ENCODE peak calls at places on chromosomes 1 and 21, in six cellular contexts. One of them, this sample, is unnamed.

GRCh38 chr1:177646757-177647730 is 322.8 kb downstream of the SEC16B start:
- DNase-seq in HCT116: no peak
- DNase-seq in K562: no peak
- DNase-seq in HepG2: peak; percentile 29
- DNase-seq in NT2/D1: no peak
- DNase-seq in H1: no peak
- DNase-seq in this sample: peak; percentile 12

GRCh38 chr1:9900142-9901043 is 9.7 kb downstream of the CTNNBIP1 start:
- DNase-seq in HCT116: no peak
- DNase-seq in K562: no peak
- DNase-seq in HepG2: peak; percentile 88
- DNase-seq in NT2/D1: no peak
- DNase-seq in H1: no peak
- DNase-seq in this sample: no peak

GRCh38 chr21:27769763-27770162 is 802.9 kb upstream of the ADAMTS5 start:
- DNase-seq in HCT116: no peak
- DNase-seq in K562: no peak
- DNase-seq in HepG2: no peak
- DNase-seq in NT2/D1: no peak
- DNase-seq in H1: no peak
- DNase-seq in this sample: no peak

GRCh38 chr1:59178339-59178744 is 118.6 kb upstream of the FGGY start:
- DNase-seq in HCT116: no peak
- DNase-seq in K562: no peak
- DNase-seq in HepG2: no peak
- DNase-seq in NT2/D1: no peak
- DNase-seq in H1: no peak
- DNase-seq in this sample: no peak

GRCh38 chr21:45110873-45111624 is 36.7 kb downstream of the ADARB1 start:
- DNase-seq in HCT116: no peak
- DNase-seq in K562: peak; percentile 46
- DNase-seq in HepG2: no peak
- DNase-seq in NT2/D1: no peak
- DNase-seq in H1: no peak
- DNase-seq in this sample: no peak

GRCh38 chr1:52414942-52415341 is 10.5 kb downstream of the PRPF38A start:
- DNase-seq in HCT116: no peak
- DNase-seq in K562: no peak
- DNase-seq in HepG2: no peak
- DNase-seq in NT2/D1: no peak
- DNase-seq in H1: no peak
- DNase-seq in this sample: no peak

GRCh38 chr1:43867946-43868740 is 65.5 kb upstream of the ARTN start:
- DNase-seq in HCT116: no peak
- DNase-seq in K562: no peak
- DNase-seq in HepG2: no peak
- DNase-seq in NT2/D1: no peak
- DNase-seq in H1: no peak
- DNase-seq in this sample: no peak

GRCh38 chr1:18618546-18619466 is 11.8 kb upstream of the PAX7 start:
- DNase-seq in HCT116: peak; percentile 38
- DNase-seq in K562: no peak
- DNase-seq in HepG2: peak; percentile 10
- DNase-seq in NT2/D1: no peak
- DNase-seq in H1: no peak
- DNase-seq in this sample: no peak

GRCh38 chr1:85801520-85801919 is 93.3 kb upstream of the ZNHIT6 start:
- DNase-seq in HCT116: no peak
- DNase-seq in K562: no peak
- DNase-seq in HepG2: no peak
- DNase-seq in NT2/D1: no peak
- DNase-seq in H1: no peak
- DNase-seq in this sample: no peak

GRCh38 chr1:152869808-152870419 is 8.2 kb upstream of the SMCP start:
- DNase-seq in HCT116: peak; percentile 61
- DNase-seq in K562: peak; percentile 76
- DNase-seq in HepG2: peak; percentile 60
- DNase-seq in NT2/D1: peak; percentile 77
- DNase-seq in H1: peak; percentile 80
- DNase-seq in this sample: peak; percentile 40

GRCh38 chr1:34126486-34126885 is 38.5 kb downstream of the CSMD2 start:
- DNase-seq in HCT116: no peak
- DNase-seq in K562: no peak
- DNase-seq in HepG2: no peak
- DNase-seq in NT2/D1: no peak
- DNase-seq in H1: no peak
- DNase-seq in this sample: no peak

GRCh38 chr1:34128186-34128889 is 36.7 kb downstream of the CSMD2 start:
- DNase-seq in HCT116: no peak
- DNase-seq in K562: no peak
- DNase-seq in HepG2: no peak
- DNase-seq in NT2/D1: no peak
- DNase-seq in H1: peak; percentile 34
- DNase-seq in this sample: no peak

GRCh38 chr1:34127006-34128000 is 37.7 kb downstream of the CSMD2 start:
- DNase-seq in HCT116: no peak
- DNase-seq in K562: no peak
- DNase-seq in HepG2: no peak
- DNase-seq in NT2/D1: no peak
- DNase-seq in H1: peak; percentile 36
- DNase-seq in this sample: no peak

GRCh38 chr1:34122080-34122479 is 43.0 kb downstream of the CSMD2 start:
- DNase-seq in HCT116: no peak
- DNase-seq in K562: no peak
- DNase-seq in HepG2: no peak
- DNase-seq in NT2/D1: no peak
- DNase-seq in H1: peak; percentile 24
- DNase-seq in this sample: no peak

GRCh38 chr1:34125721-34126380 is 39.2 kb downstream of the CSMD2 start:
- DNase-seq in HCT116: no peak
- DNase-seq in K562: no peak
- DNase-seq in HepG2: no peak
- DNase-seq in NT2/D1: no peak
- DNase-seq in H1: peak; percentile 20
- DNase-seq in this sample: no peak
- TF ChIP-seq ZNF274 in HCT116: no peak
- TF ChIP-seq ZNF274 in K562: no peak
- TF ChIP-seq ZNF274 in HepG2: no peak
- TF ChIP-seq ZNF274 in NT2/D1: no peak
- TF ChIP-seq ZNF274 in H1: no peak
- TF ChIP-seq ZNF274 in this sample: no peak

GRCh38 chr1:83697220-83697619 is 301.7 kb downstream of the TTLL7 start:
- DNase-seq in HCT116: no peak
- DNase-seq in K562: no peak
- DNase-seq in HepG2: no peak
- DNase-seq in NT2/D1: no peak
- DNase-seq in H1: no peak
- DNase-seq in this sample: no peak

GRCh38 chr1:83689900-83690868 is 308.7 kb downstream of the TTLL7 start:
- DNase-seq in HCT116: no peak
- DNase-seq in K562: no peak
- DNase-seq in HepG2: no peak
- DNase-seq in NT2/D1: no peak
- DNase-seq in H1: no peak
- DNase-seq in this sample: peak; percentile 11

GRCh38 chr1:83694449-83694848 is 304.5 kb downstream of the TTLL7 start:
- DNase-seq in HCT116: no peak
- DNase-seq in K562: no peak
- DNase-seq in HepG2: no peak
- DNase-seq in NT2/D1: peak; percentile 50
- DNase-seq in H1: no peak
- DNase-seq in this sample: no peak

GRCh38 chr1:83692524-83693336 is 306.2 kb downstream of the TTLL7 start:
- DNase-seq in HCT116: no peak
- DNase-seq in K562: no peak
- DNase-seq in HepG2: peak; percentile 1
- DNase-seq in NT2/D1: peak; percentile 97
- DNase-seq in H1: peak; percentile 62
- DNase-seq in this sample: peak; percentile 9

DNA sequence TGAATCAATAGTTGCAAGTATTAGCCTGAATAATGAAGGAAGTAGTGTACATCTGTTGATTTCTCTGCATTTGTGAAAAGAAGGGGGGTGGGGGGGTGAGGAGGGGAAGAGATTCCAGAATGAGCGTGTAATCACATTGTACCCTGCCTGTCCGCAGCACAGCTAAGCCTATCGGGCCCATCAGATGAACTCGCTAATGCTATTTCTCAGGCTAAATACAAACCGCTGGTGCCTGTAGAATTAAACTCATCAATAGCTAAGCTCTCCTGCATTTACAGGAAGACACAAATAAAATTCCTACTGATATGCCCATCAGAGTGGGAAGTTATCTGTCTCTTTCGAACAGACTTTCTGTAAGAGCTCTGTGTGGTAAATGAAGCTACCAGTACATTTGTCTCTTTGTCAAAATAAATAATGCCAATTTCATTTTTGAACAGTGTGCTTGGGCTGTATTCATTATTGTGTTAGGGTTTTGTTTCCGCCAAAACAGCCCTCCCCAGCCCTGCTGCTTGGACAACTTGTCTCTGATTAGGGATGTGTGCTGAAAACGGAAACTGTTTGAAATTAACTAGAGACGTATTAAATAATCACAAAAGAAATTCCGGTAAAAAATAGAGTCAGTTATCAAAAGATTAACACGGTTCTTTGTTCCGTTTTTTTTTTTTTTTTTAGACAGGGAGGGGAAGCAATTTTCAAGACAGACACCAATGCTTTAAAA is 305.4 kb downstream of the TTLL7 start:
- DNase-seq in HCT116: no peak
- DNase-seq in K562: no peak
- DNase-seq in HepG2: no peak
- DNase-seq in NT2/D1: peak; percentile 65
- DNase-seq in H1: no peak
- DNase-seq in this sample: no peak
- TF ChIP-seq ZNF274 in HCT116: no peak
- TF ChIP-seq ZNF274 in K562: no peak
- TF ChIP-seq ZNF274 in HepG2: no peak
- TF ChIP-seq ZNF274 in NT2/D1: no peak
- TF ChIP-seq ZNF274 in H1: no peak
- TF ChIP-seq ZNF274 in this sample: no peak

GRCh38 chr1:204340137-204340536 is 19.6 kb downstream of the PLEKHA6 start:
- DNase-seq in HCT116: no peak
- DNase-seq in K562: no peak
- DNase-seq in HepG2: no peak
- DNase-seq in NT2/D1: no peak
- DNase-seq in H1: no peak
- DNase-seq in this sample: no peak
- TF ChIP-seq ZNF274 in HCT116: no peak
- TF ChIP-seq ZNF274 in K562: no peak
- TF ChIP-seq ZNF274 in HepG2: no peak
- TF ChIP-seq ZNF274 in NT2/D1: no peak
- TF ChIP-seq ZNF274 in H1: no peak
- TF ChIP-seq ZNF274 in this sample: no peak

GRCh38 chr1:163056832-163057231 is 12.3 kb upstream of the RGS4 start:
- DNase-seq in HCT116: no peak
- DNase-seq in K562: no peak
- DNase-seq in HepG2: no peak
- DNase-seq in NT2/D1: no peak
- DNase-seq in H1: no peak
- DNase-seq in this sample: no peak
- TF ChIP-seq ZNF274 in HCT116: no peak
- TF ChIP-seq ZNF274 in K562: no peak
- TF ChIP-seq ZNF274 in HepG2: no peak
- TF ChIP-seq ZNF274 in NT2/D1: no peak
- TF ChIP-seq ZNF274 in H1: no peak
- TF ChIP-seq ZNF274 in this sample: no peak

GRCh38 chr1:8629241-8630091 is 188.0 kb downstream of the RERE start:
- DNase-seq in HCT116: no peak
- DNase-seq in K562: no peak
- DNase-seq in HepG2: peak; percentile 26
- DNase-seq in NT2/D1: no peak
- DNase-seq in H1: no peak
- DNase-seq in this sample: peak; percentile 91
- TF ChIP-seq ZNF274 in HCT116: no peak
- TF ChIP-seq ZNF274 in K562: no peak
- TF ChIP-seq ZNF274 in HepG2: no peak
- TF ChIP-seq ZNF274 in NT2/D1: no peak
- TF ChIP-seq ZNF274 in H1: no peak
- TF ChIP-seq ZNF274 in this sample: no peak

DNA sequence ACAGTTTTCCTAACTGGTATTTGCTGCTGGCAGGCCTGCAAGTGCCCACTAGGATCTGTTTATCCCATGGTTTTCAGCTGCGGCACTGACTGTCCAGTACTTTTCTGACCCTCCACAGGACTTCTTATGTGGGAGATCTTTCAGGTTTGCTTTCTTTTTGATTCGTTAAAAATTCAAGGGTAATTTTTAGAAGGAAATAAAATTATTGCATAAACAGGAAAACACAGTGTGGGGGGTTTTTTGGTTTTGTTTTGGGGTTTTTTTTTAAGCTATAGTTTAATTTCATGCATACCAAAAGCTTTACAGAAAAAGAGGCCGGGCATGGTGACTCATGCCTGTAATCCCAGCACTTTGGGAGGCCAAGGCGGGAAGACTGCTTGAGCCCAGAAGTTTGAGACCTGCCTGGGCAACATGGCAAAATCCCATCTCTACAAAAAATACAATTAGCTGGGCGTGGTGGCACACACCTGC is 3.6 kb downstream of the NIBAN1 start:
- DNase-seq in HCT116: no peak
- DNase-seq in K562: no peak
- DNase-seq in HepG2: no peak
- DNase-seq in NT2/D1: no peak
- DNase-seq in H1: no peak
- DNase-seq in this sample: no peak
- TF ChIP-seq ZNF274 in HCT116: no peak
- TF ChIP-seq ZNF274 in K562: no peak
- TF ChIP-seq ZNF274 in HepG2: no peak
- TF ChIP-seq ZNF274 in NT2/D1: no peak
- TF ChIP-seq ZNF274 in H1: no peak
- TF ChIP-seq ZNF274 in this sample: no peak

GRCh38 chr21:32779983-32780382 is 8.4 kb upstream of the PAXBP1 start:
- DNase-seq in HCT116: no peak
- DNase-seq in K562: no peak
- DNase-seq in HepG2: no peak
- DNase-seq in NT2/D1: no peak
- DNase-seq in H1: no peak
- DNase-seq in this sample: peak; percentile 19
- TF ChIP-seq ZNF274 in HCT116: no peak
- TF ChIP-seq ZNF274 in K562: no peak
- TF ChIP-seq ZNF274 in HepG2: no peak
- TF ChIP-seq ZNF274 in NT2/D1: no peak
- TF ChIP-seq ZNF274 in H1: no peak
- TF ChIP-seq ZNF274 in this sample: no peak